ENCODE peak calls at places on chromosomes 5 and 9, in six cellular contexts. E, T, I, V, W and F are unnamed samples.

GRCh38 chr5:72920690-72921089 is 35.2 kb upstream of the FCHO2 start:
- DNase-seq in E (peak), W (no peak), V (no peak), T (no peak), I (no peak), F (no peak)

GRCh38 chr5:129367883-129368282 is 92.2 kb upstream of the ADAMTS19 start:
- DNase-seq in V (no peak), T (no peak), I (no peak), E (peak), W (no peak), F (no peak)

GRCh38 chr5:128279345-128279744 is 195.8 kb downstream of the SLC12A2 start:
- DNase-seq in W (no peak), V (no peak), E (no peak), I (no peak), T (no peak), F (no peak)

GRCh38 chr9:120187758-120188157 is 392.2 kb downstream of the CDK5RAP2 start:
- DNase-seq in I (no peak), E (no peak), W (no peak), T (no peak), V (no peak), F (no peak)

GRCh38 chr9:25678147-25678666 is at the start of gene TUSC1:
- DNase-seq in T (peak), I (peak), W (peak), V (peak), E (peak), F (peak)

GRCh38 chr9:132234501-132235045 is 72.7 kb downstream of the NTNG2 start:
- DNase-seq in T (no peak), V (no peak), E (no peak), I (no peak), W (no peak), F (no peak)

GRCh38 chr9:132588501-132589147 is 6.2 kb downstream of the BARHL1 start:
- DNase-seq in T (no peak), I (no peak), E (no peak), W (no peak), V (no peak), F (no peak)

GRCh38 chr5:5497132-5497748 is 74.8 kb downstream of the ICE1 start:
- DNase-seq in V (peak), W (peak), E (peak), I (peak), T (no peak), F (peak)

GRCh38 chr9:107389617-107390071 is 99.9 kb downstream of the KLF4 start:
- DNase-seq in I (peak), T (peak), V (peak), E (peak), W (no peak), F (no peak)

GRCh38 chr5:103041071-103041676 is 78.8 kb downstream of the GIN1 start:
- DNase-seq in E (peak), T (no peak), V (no peak), W (no peak), I (no peak), F (no peak)

GRCh38 chr5:5416733-5417132 is 5.7 kb upstream of the ICE1 start:
- DNase-seq in T (no peak), E (no peak), I (no peak), V (no peak), W (no peak), F (no peak)

GRCh38 chr5:8949908-8950307 is 596.0 kb downstream of the SEMA5A start:
- DNase-seq in I (no peak), E (no peak), V (no peak), T (no peak), W (no peak), F (no peak)

GRCh38 chr9:17216011-17216410 is 81.2 kb downstream of the CNTLN start:
- DNase-seq in V (no peak), W (no peak), T (no peak), E (no peak), I (no peak), F (no peak)

GRCh38 chr9:77827104-77827784 is 179.1 kb upstream of the GNA14 start:
- DNase-seq in E (no peak), W (no peak), I (no peak), V (no peak), T (no peak), F (no peak)

GRCh38 chr9:5624655-5625054 is 4.3 kb upstream of the RIC1 start:
- DNase-seq in V (no peak), E (no peak), I (no peak), W (no peak), T (no peak), F (no peak)

GRCh38 chr9:116450378-116451139 is 236.5 kb upstream of the TRIM32 start:
- DNase-seq in I (no peak), T (no peak), W (no peak), E (peak), V (no peak), F (no peak)

GRCh38 chr9:76613980-76614379 is 150.3 kb upstream of the PCA3 start:
- DNase-seq in I (no peak), W (no peak), E (no peak), V (no peak), T (no peak), F (no peak)

GRCh38 chr5:82911902-82912301 is 165.3 kb downstream of the TMEM167A start:
- DNase-seq in E (no peak), T (no peak), I (no peak), W (no peak), V (no peak), F (no peak)

GRCh38 chr5:124289122-124289521 is 457.3 kb downstream of the ZNF608 start:
- DNase-seq in V (peak), E (no peak), T (no peak), I (peak), W (peak), F (no peak)

GRCh38 chr5:26578002-26578401 is 460.4 kb downstream of the CDH9 start:
- DNase-seq in T (no peak), V (no peak), I (no peak), E (no peak), W (no peak), F (no peak)

GRCh38 chr5:136022965-136023364 is 5.8 kb upstream of the TGFBI start:
- DNase-seq in V (no peak), E (no peak), I (no peak), W (no peak), T (no peak), F (no peak)

GRCh38 chr9:79581794-79582193 is 10.0 kb downstream of the TLE4 start:
- DNase-seq in V (no peak), T (no peak), I (peak), E (peak), W (no peak), F (no peak)

GRCh38 chr5:132475531-132475930 is 15.0 kb downstream of the IRF1 start:
- DNase-seq in E (no peak), T (no peak), I (no peak), W (no peak), V (peak), F (no peak)

GRCh38 chr5:156475182-156475830 is 148.3 kb downstream of the SGCD start:
- DNase-seq in V (no peak), T (no peak), W (no peak), E (peak), I (no peak), F (no peak)

GRCh38 chr5:88298425-88298824 is 29.8 kb upstream of the TMEM161B start:
- DNase-seq in V (no peak), T (no peak), W (no peak), E (peak), I (no peak), F (no peak)

GRCh38 chr9:79611091-79611614 is 39.4 kb downstream of the TLE4 start:
- DNase-seq in V (no peak), W (no peak), I (no peak), T (no peak), E (peak), F (peak)

GRCh38 chr5:108655750-108656450 is 91.8 kb upstream of the FER start:
- DNase-seq in T (no peak), W (no peak), E (peak), V (no peak), I (no peak), F (peak)

GRCh38 chr5:97877578-97877977 is 694.5 kb upstream of the RIOK2 start:
- DNase-seq in E (no peak), V (no peak), T (no peak), W (no peak), I (no peak), F (no peak)

GRCh38 chr9:16039103-16039987 is 486.5 kb downstream of the CCDC171 start:
- DNase-seq in W (peak), E (peak), V (peak), I (no peak), T (no peak), F (no peak)

GRCh38 chr5:74895906-74896305 is 29.7 kb upstream of the FAM169A start:
- DNase-seq in T (peak), W (peak), I (peak), E (peak), V (peak), F (no peak)

GRCh38 chr9:130239741-130240241 is 25.8 kb upstream of the HMCN2 start:
- DNase-seq in E (peak), V (no peak), I (peak), W (no peak), T (no peak), F (no peak)

GRCh38 chr5:59099270-59099994 is 516.6 kb downstream of the RAB3C start:
- DNase-seq in E (peak), W (no peak), I (no peak), V (no peak), T (no peak), F (peak)

GRCh38 chr5:147559725-147560124 is 49.9 kb upstream of the DPYSL3 start:
- DNase-seq in V (no peak), W (no peak), E (no peak), T (no peak), I (no peak), F (no peak)

GRCh38 chr5:95613514-95613913 is 6.4 kb upstream of the GPR150 start:
- DNase-seq in I (no peak), E (no peak), T (no peak), W (no peak), V (no peak), F (no peak)

DNA sequence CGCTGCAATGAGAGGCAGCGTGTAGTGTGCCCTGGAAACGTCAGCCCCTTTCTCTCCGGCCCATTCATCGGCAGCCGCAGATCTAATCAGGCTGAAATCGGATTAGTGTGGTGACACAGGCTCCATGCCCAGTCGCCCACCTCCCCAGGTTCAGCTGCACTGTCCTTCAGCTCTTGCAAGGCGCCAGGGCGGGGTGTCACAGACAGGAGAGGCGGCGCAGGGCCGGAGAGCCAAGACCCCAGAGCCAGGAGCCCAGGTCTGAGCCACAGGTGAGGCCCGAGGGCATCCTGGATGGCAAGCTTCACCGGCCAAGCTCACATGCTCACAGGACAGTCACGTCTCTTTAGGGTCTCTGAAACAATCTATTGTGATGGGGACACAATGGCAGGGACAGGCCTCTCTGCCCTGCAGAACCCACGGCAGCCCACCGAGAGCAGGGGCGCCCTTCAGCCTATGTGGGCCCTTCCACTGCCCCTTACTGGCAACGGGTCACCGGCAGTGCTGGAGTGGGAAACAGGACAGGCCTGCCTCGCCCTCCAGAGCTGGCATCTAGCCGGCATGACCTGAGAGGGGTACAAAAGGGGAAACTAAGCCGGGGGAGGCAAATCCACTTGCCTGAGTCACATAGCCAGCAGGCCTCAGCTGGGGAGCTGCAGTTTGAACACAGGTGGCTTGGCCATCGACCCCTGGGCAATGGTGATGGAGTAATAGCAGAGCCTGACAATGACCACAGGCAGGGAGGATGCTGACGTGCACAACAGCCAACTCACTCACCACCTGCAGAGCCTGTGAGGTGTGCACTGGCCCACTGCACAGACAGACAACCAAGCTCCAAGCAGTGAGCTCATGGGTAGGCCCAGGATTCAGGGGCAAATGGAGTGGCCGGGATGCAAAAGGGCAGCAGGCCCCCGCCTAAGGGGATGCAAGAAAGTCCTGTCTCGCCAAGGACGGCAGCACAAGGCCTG is 48.1 kb downstream of the VAV2 start:
- DNase-seq in T (no peak), V (no peak), I (peak), W (no peak), E (peak), F (peak)
- TF ChIP-seq POLR2A in T (no peak), V (no peak), I (no peak), W (no peak), E (no peak), F (no peak)

DNA sequence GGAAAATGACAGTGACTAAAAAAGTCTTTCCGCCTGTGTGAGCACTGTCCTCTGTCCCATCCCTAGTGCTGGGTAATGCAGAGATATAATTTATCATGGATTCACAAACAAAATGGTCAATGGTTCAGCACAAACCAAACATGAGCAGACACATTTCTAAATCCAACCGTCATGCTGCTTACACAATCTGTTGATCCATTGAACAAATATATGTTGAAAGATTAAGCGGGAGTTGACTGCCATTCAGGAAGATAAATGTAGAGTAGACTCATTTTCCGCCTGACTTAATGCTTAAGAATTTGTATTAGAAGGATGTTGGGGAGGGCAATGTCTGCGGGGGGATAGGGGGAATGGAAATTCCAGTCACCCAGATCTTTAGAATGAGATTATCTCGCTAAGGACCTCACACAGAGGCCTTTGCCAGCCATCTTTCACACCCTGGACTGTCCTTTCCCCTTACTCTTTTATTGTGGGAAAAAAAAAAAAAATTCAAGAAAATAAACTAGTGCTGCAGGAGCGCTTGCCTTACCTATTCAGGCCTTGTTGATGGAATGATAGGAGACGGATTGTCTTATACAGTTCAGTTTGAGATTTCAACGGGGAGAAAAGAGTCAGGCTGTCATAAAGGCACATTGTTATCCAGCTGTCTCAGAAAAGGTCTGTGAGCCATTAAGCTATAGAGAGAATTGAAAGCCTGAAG is 153.7 kb downstream of the TLE1 start:
- DNase-seq in I (no peak), W (no peak), E (peak), V (no peak), T (no peak), F (no peak)
- TF ChIP-seq POLR2A in I (no peak), W (no peak), E (no peak), V (no peak), T (no peak), F (no peak)

DNA sequence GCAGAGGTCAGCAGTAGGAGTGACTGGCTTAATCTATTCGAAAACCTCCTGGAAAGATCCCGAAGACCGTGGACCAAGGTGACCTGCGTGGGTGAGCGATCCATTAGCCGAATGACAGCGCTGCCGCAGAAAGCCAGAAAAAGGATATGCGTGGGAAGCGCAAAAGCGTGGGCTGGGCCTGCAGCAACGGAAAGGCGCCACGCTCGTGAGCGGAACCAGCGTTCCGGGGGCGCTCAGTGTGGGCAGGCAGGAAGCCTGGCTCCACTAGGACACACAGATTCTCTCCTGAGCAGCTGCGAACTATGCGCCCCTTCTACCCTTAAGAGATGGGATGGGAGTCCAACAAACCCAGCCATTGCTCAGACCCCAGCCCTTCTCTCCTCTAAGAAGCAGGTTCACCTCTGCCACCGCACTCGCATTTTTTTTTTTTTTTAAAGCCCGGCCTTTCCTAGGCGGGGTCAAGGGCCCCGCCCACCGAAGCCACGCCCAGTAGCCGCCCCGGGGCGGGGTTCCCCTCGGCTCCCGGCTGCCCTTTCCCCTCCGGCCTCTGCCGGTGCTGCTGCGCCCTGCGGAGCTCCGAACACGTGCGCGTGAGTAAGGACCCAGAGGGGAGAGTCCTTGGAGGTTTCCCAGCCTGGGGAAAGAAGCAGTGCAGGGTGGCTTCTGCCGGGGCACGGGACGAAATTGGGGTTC is 19.8 kb upstream of the MATR3 start:
- DNase-seq in V (peak), E (peak), I (peak), T (peak), W (peak), F (peak)
- TF ChIP-seq POLR2A in V (peak), E (peak), I (peak), T (no peak), W (peak), F (peak)

GRCh38 chr5:80406980-80407734 is 707 bp upstream of the ZFYVE16 start:
- DNase-seq in I (peak), T (peak), W (peak), V (peak), E (peak), F (no peak)
- TF ChIP-seq POLR2A in I (peak), T (no peak), W (no peak), V (no peak), E (no peak), F (no peak)

GRCh38 chr5:152274206-152274605 is 130.9 kb downstream of the NMUR2 start:
- DNase-seq in I (no peak), E (no peak), T (no peak), W (no peak), V (no peak), F (no peak)

GRCh38 chr5:152264656-152265055 is 140.4 kb downstream of the NMUR2 start:
- DNase-seq in T (no peak), W (no peak), E (no peak), V (no peak), I (peak), F (no peak)

GRCh38 chr5:152269533-152269932 is 135.5 kb downstream of the NMUR2 start:
- DNase-seq in W (no peak), V (no peak), I (no peak), E (no peak), T (no peak), F (no peak)

GRCh38 chr5:152271420-152271819 is 133.7 kb downstream of the NMUR2 start:
- DNase-seq in T (no peak), E (no peak), W (peak), I (peak), V (no peak), F (peak)

DNA sequence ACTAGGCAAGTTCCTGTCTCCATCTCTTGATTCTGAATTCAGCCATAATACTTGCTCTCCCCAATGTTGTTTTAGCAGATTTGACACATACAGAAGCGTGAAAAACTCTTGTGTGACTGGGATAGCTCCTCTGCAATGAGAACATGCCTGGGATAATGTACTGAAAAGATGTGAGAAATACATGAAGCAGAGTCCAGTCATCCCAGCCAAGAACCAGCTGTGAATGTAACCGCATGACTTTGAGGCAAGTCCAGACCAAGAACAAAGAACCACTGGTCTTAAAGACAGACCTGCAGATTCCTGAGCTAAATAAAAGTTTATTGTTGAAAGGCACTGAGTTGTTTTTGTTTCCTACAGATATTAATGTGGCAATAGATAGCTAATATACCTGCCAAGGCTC is 135.0 kb downstream of the NMUR2 start:
- DNase-seq in I (no peak), E (no peak), W (peak), T (no peak), V (no peak), F (no peak)
- TF ChIP-seq POLR2A in I (no peak), E (no peak), W (no peak), T (no peak), V (no peak), F (no peak)

DNA sequence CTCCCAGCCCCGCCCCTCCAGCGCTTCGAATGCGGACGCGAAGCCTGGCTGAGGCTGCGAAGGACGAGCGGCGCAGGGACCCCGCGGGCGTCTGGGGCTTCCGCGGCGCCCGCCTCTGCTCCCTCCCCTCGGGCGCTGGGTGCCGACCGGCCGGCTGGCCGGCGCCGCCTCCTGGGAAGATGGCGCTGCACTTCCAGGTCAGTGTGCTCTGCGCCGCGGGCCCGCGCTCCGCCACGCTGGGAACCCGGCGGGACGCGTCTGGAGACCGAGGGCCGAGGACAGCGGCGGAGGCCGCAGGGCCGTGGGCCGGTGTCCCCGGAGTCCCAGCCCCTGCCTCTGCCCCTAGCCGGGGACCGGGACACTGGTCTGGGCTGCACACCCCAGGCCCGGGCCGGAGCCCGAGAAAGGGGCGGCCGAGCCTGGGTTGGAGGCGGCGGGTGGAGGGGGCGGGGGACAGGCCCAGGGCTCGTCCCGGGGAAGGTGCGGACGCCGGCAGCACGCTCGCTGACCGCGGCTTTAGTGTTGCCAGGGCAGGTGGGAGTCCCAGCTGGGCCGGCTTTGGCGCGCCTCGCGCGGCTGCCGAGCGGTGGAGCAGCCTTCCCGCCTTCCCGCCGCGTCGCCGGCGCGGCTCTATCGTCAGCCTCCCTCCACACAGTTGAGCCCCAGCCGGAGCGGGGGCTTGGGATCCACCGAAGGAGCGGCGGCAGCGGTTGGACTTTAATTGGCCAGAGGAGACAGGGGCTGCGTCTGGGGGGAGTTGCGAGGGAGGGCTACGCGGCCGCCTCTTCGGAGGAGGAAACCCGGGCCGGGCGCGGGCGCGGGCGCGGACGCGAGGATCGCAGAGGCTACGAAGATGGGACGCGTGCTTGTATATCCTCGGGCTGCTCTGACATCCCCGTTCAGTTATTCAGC is at the start of gene RANBP17:
- DNase-seq in V (peak), E (peak), T (no peak), W (peak), I (peak), F (no peak)
- TF ChIP-seq POLR2A in V (no peak), E (peak), T (no peak), W (no peak), I (peak), F (no peak)